ENCODE peak calls at places on chromosome 21, in four cellular contexts. M, L, N and F are unnamed samples.

GRCh38 chr21:45256021-45256911 is 31.4 kb downstream of the POFUT2 start:
- DNase-seq in M (no peak), L (no peak), N (no peak), F (no peak)

GRCh38 chr21:29481081-29481480 is 182.4 kb downstream of the BACH1 start:
- DNase-seq in M (no peak), L (no peak), N (no peak), F (no peak)

GRCh38 chr21:26506951-26507350 is 66.1 kb downstream of the CYYR1 start:
- DNase-seq in M (no peak), L (no peak), N (peak; percentile 8), F (no peak)

GRCh38 chr21:36481639-36482038 is 1.7 kb upstream of the CLDN14 start:
- DNase-seq in M (no peak), L (no peak), N (no peak), F (no peak)

GRCh38 chr21:42013338-42013737 is 3.2 kb upstream of the ZBTB21 start:
- DNase-seq in M (peak; percentile 14), L (no peak), N (peak; percentile 41), F (no peak)

GRCh38 chr21:33402011-33402979 is 918 bp upstream of the IFNGR2 start:
- DNase-seq in M (no peak), L (no peak), N (no peak), F (no peak)

GRCh38 chr21:32979598-32980268 is 46.0 kb upstream of the OLIG2 start:
- DNase-seq in M (no peak), L (no peak), N (no peak), F (no peak)

GRCh38 chr21:26844258-26845065 is 747 bp downstream of the ADAMTS1 start:
- DNase-seq in M (no peak), L (peak; percentile 19), N (no peak), F (no peak)